ENCODE peak calls at places on chromosomes 16 and 17, in nine cellular contexts. W, O, C, A, S, G, V, L and M are unnamed samples.

GRCh38 chr16:65125322-65125721 is 3.5 kb upstream of the CDH11 start:
- DNase-seq in W (no peak), O (peak), C (no peak), A (no peak), S (no peak), G (no peak), V (no peak), L (peak), M (no peak)

GRCh38 chr16:88358033-88358481 is 24.7 kb upstream of the ZNF469 start:
- DNase-seq in W (no peak), O (no peak), C (no peak), A (no peak), S (no peak), G (no peak), V (no peak), L (no peak), M (no peak)

GRCh38 chr16:88534731-88535141 is 35.5 kb upstream of the ZC3H18 start:
- DNase-seq in W (no peak), O (peak), C (no peak), A (peak), S (peak), G (peak), V (no peak), L (peak), M (peak)

GRCh38 chr17:6070280-6070894 is at the start of gene WSCD1:
- DNase-seq in W (no peak), O (no peak), C (no peak), A (no peak), S (peak), G (peak), V (no peak), L (no peak), M (peak)

GRCh38 chr17:47693667-47694017 is 319 bp upstream of the TBKBP1 start:
- DNase-seq in W (peak), O (peak), C (no peak), A (no peak), S (no peak), G (no peak), V (no peak), L (no peak), M (no peak)

GRCh38 chr17:42097691-42098661 is at the start of gene ZNF385C:
- DNase-seq in W (no peak), O (no peak), C (peak), A (no peak), S (no peak), G (no peak), V (no peak), L (no peak), M (peak)

GRCh38 chr17:58283674-58284612 is 3.2 kb upstream of the MPO start:
- DNase-seq in W (no peak), O (no peak), C (no peak), A (no peak), S (no peak), G (peak), V (no peak), L (no peak), M (no peak)

GRCh38 chr16:3890091-3890490 is 9.6 kb upstream of the CREBBP start:
- DNase-seq in W (no peak), O (no peak), C (no peak), A (no peak), S (no peak), G (no peak), V (no peak), L (no peak), M (no peak)

GRCh38 chr17:41792835-41793748 is 6.6 kb upstream of the JUP start:
- DNase-seq in W (no peak), O (peak), C (no peak), A (peak), S (peak), G (no peak), V (no peak), L (peak), M (peak)

GRCh38 chr17:34980681-34981537 is 597 bp downstream of the LIG3 start:
- DNase-seq in W (peak), O (peak), C (peak), A (peak), S (peak), G (peak), V (peak), L (peak), M (peak)